ENCODE peak calls at places on chromosomes 3 and 15, in eight cellular contexts. One of them, this sample, is unnamed.

GRCh38 chr3:62154457-62155148 is 218.7 kb downstream of the FEZF2 start:
- DNase-seq in NCI-H774: no peak
- DNase-seq in anterior cingulate cortex: no peak
- DNase-seq in AML-193: no peak
- DNase-seq in stimulated activated CD8-positive, alpha-beta memory T cell treated with anti-CD3 and anti-CD28 coated beads, Interleukin-4, amount 100 ng/mL, for 1 hour: no peak
- DNase-seq in T-helper 1 cell: no peak
- DNase-seq in fibroblast of pulmonary artery: no peak
- DNase-seq in AG09309: no peak
- DNase-seq in this sample: no peak

GRCh38 chr3:122628567-122628966 is 51.1 kb downstream of the PARP15 start:
- DNase-seq in NCI-H774: no peak
- DNase-seq in anterior cingulate cortex: no peak
- DNase-seq in AML-193: no peak
- DNase-seq in stimulated activated CD8-positive, alpha-beta memory T cell treated with anti-CD3 and anti-CD28 coated beads, Interleukin-4, amount 100 ng/mL, for 1 hour: no peak
- DNase-seq in T-helper 1 cell: no peak
- DNase-seq in fibroblast of pulmonary artery: no peak
- DNase-seq in AG09309: no peak
- DNase-seq in this sample: no peak

GRCh38 chr3:8980756-8981257 is 17.5 kb upstream of the RAD18 start:
- DNase-seq in NCI-H774: no peak
- DNase-seq in anterior cingulate cortex: no peak
- DNase-seq in AML-193: no peak
- DNase-seq in stimulated activated CD8-positive, alpha-beta memory T cell treated with anti-CD3 and anti-CD28 coated beads, Interleukin-4, amount 100 ng/mL, for 1 hour: no peak
- DNase-seq in T-helper 1 cell: no peak
- DNase-seq in fibroblast of pulmonary artery: no peak
- DNase-seq in AG09309: no peak
- DNase-seq in this sample: no peak

GRCh38 chr3:45489730-45490309 is 101.4 kb downstream of the LARS2 start:
- DNase-seq in NCI-H774: no peak
- DNase-seq in anterior cingulate cortex: no peak
- DNase-seq in AML-193: no peak
- DNase-seq in stimulated activated CD8-positive, alpha-beta memory T cell treated with anti-CD3 and anti-CD28 coated beads, Interleukin-4, amount 100 ng/mL, for 1 hour: no peak
- DNase-seq in T-helper 1 cell: no peak
- DNase-seq in fibroblast of pulmonary artery: no peak
- DNase-seq in AG09309: no peak
- DNase-seq in this sample: no peak

GRCh38 chr15:100723323-100723801 is 121.0 kb downstream of the ASB7 start:
- DNase-seq in NCI-H774: no peak
- DNase-seq in anterior cingulate cortex: no peak
- DNase-seq in AML-193: no peak
- DNase-seq in stimulated activated CD8-positive, alpha-beta memory T cell treated with anti-CD3 and anti-CD28 coated beads, Interleukin-4, amount 100 ng/mL, for 1 hour: no peak
- DNase-seq in T-helper 1 cell: no peak
- DNase-seq in fibroblast of pulmonary artery: no peak
- DNase-seq in AG09309: no peak
- DNase-seq in this sample: no peak

GRCh38 chr15:63258658-63259057 is 18.7 kb upstream of the APH1B start:
- DNase-seq in NCI-H774: no peak
- DNase-seq in anterior cingulate cortex: no peak
- DNase-seq in AML-193: no peak
- DNase-seq in stimulated activated CD8-positive, alpha-beta memory T cell treated with anti-CD3 and anti-CD28 coated beads, Interleukin-4, amount 100 ng/mL, for 1 hour: no peak
- DNase-seq in T-helper 1 cell: no peak
- DNase-seq in fibroblast of pulmonary artery: no peak
- DNase-seq in AG09309: no peak
- DNase-seq in this sample: no peak

GRCh38 chr3:120858501-120858900 is 49.5 kb upstream of the STXBP5L start:
- DNase-seq in NCI-H774: no peak
- DNase-seq in anterior cingulate cortex: no peak
- DNase-seq in AML-193: no peak
- DNase-seq in stimulated activated CD8-positive, alpha-beta memory T cell treated with anti-CD3 and anti-CD28 coated beads, Interleukin-4, amount 100 ng/mL, for 1 hour: no peak
- DNase-seq in T-helper 1 cell: no peak
- DNase-seq in fibroblast of pulmonary artery: peak; percentile 76
- DNase-seq in AG09309: no peak
- DNase-seq in this sample: peak; percentile 20

GRCh38 chr3:57331078-57331477 is 38.6 kb upstream of the ASB14 start:
- DNase-seq in NCI-H774: peak; percentile 37
- DNase-seq in anterior cingulate cortex: no peak
- DNase-seq in AML-193: no peak
- DNase-seq in stimulated activated CD8-positive, alpha-beta memory T cell treated with anti-CD3 and anti-CD28 coated beads, Interleukin-4, amount 100 ng/mL, for 1 hour: no peak
- DNase-seq in T-helper 1 cell: no peak
- DNase-seq in fibroblast of pulmonary artery: no peak
- DNase-seq in AG09309: no peak
- DNase-seq in this sample: no peak

GRCh38 chr3:11306815-11307589 is 34.8 kb downstream of the ATG7 start:
- DNase-seq in NCI-H774: no peak
- DNase-seq in anterior cingulate cortex: no peak
- DNase-seq in AML-193: no peak
- DNase-seq in stimulated activated CD8-positive, alpha-beta memory T cell treated with anti-CD3 and anti-CD28 coated beads, Interleukin-4, amount 100 ng/mL, for 1 hour: no peak
- DNase-seq in T-helper 1 cell: no peak
- DNase-seq in fibroblast of pulmonary artery: peak; percentile 58
- DNase-seq in AG09309: no peak
- DNase-seq in this sample: no peak

GRCh38 chr3:189324538-189325138 is 152.9 kb downstream of the TPRG1 start:
- DNase-seq in NCI-H774: peak; percentile 82
- DNase-seq in anterior cingulate cortex: no peak
- DNase-seq in AML-193: peak; percentile 99
- DNase-seq in stimulated activated CD8-positive, alpha-beta memory T cell treated with anti-CD3 and anti-CD28 coated beads, Interleukin-4, amount 100 ng/mL, for 1 hour: peak; percentile 31
- DNase-seq in T-helper 1 cell: peak; percentile 72
- DNase-seq in fibroblast of pulmonary artery: peak; percentile 60
- DNase-seq in AG09309: peak; percentile 81
- DNase-seq in this sample: peak; percentile 91

GRCh38 chr15:39172380-39173281 is 408.2 kb upstream of the THBS1 start:
- DNase-seq in NCI-H774: no peak
- DNase-seq in anterior cingulate cortex: peak; percentile 27
- DNase-seq in AML-193: no peak
- DNase-seq in stimulated activated CD8-positive, alpha-beta memory T cell treated with anti-CD3 and anti-CD28 coated beads, Interleukin-4, amount 100 ng/mL, for 1 hour: no peak
- DNase-seq in T-helper 1 cell: no peak
- DNase-seq in fibroblast of pulmonary artery: peak; percentile 76
- DNase-seq in AG09309: no peak
- DNase-seq in this sample: no peak

GRCh38 chr3:149085828-149086231 is 503 bp downstream of the HLTF start:
- DNase-seq in NCI-H774: peak; percentile 45
- DNase-seq in anterior cingulate cortex: no peak
- DNase-seq in AML-193: peak; percentile 48
- DNase-seq in stimulated activated CD8-positive, alpha-beta memory T cell treated with anti-CD3 and anti-CD28 coated beads, Interleukin-4, amount 100 ng/mL, for 1 hour: no peak
- DNase-seq in T-helper 1 cell: no peak
- DNase-seq in fibroblast of pulmonary artery: peak; percentile 33
- DNase-seq in AG09309: no peak
- DNase-seq in this sample: peak; percentile 19

GRCh38 chr15:55916666-55917409 is 76.6 kb downstream of the NEDD4 start:
- DNase-seq in NCI-H774: no peak
- DNase-seq in anterior cingulate cortex: no peak
- DNase-seq in AML-193: no peak
- DNase-seq in stimulated activated CD8-positive, alpha-beta memory T cell treated with anti-CD3 and anti-CD28 coated beads, Interleukin-4, amount 100 ng/mL, for 1 hour: no peak
- DNase-seq in T-helper 1 cell: no peak
- DNase-seq in fibroblast of pulmonary artery: peak; percentile 52
- DNase-seq in AG09309: peak; percentile 62
- DNase-seq in this sample: no peak

GRCh38 chr3:19645093-19645492 is 288.9 kb downstream of the EFHB start:
- DNase-seq in NCI-H774: no peak
- DNase-seq in anterior cingulate cortex: no peak
- DNase-seq in AML-193: no peak
- DNase-seq in stimulated activated CD8-positive, alpha-beta memory T cell treated with anti-CD3 and anti-CD28 coated beads, Interleukin-4, amount 100 ng/mL, for 1 hour: no peak
- DNase-seq in T-helper 1 cell: no peak
- DNase-seq in fibroblast of pulmonary artery: no peak
- DNase-seq in AG09309: no peak
- DNase-seq in this sample: no peak

GRCh38 chr15:65207280-65207679 is 4.0 kb downstream of the CILP start:
- DNase-seq in NCI-H774: no peak
- DNase-seq in anterior cingulate cortex: no peak
- DNase-seq in AML-193: no peak
- DNase-seq in stimulated activated CD8-positive, alpha-beta memory T cell treated with anti-CD3 and anti-CD28 coated beads, Interleukin-4, amount 100 ng/mL, for 1 hour: no peak
- DNase-seq in T-helper 1 cell: no peak
- DNase-seq in fibroblast of pulmonary artery: no peak
- DNase-seq in AG09309: no peak
- DNase-seq in this sample: no peak

GRCh38 chr3:38549957-38550840 is 54.1 kb downstream of the EXOG start:
- DNase-seq in NCI-H774: no peak
- DNase-seq in anterior cingulate cortex: no peak
- DNase-seq in AML-193: no peak
- DNase-seq in stimulated activated CD8-positive, alpha-beta memory T cell treated with anti-CD3 and anti-CD28 coated beads, Interleukin-4, amount 100 ng/mL, for 1 hour: no peak
- DNase-seq in T-helper 1 cell: no peak
- DNase-seq in fibroblast of pulmonary artery: no peak
- DNase-seq in AG09309: no peak
- DNase-seq in this sample: no peak

GRCh38 chr15:59941612-59942011 is 62.5 kb upstream of the FOXB1 start:
- DNase-seq in NCI-H774: no peak
- DNase-seq in anterior cingulate cortex: no peak
- DNase-seq in AML-193: no peak
- DNase-seq in stimulated activated CD8-positive, alpha-beta memory T cell treated with anti-CD3 and anti-CD28 coated beads, Interleukin-4, amount 100 ng/mL, for 1 hour: no peak
- DNase-seq in T-helper 1 cell: no peak
- DNase-seq in fibroblast of pulmonary artery: no peak
- DNase-seq in AG09309: no peak
- DNase-seq in this sample: no peak

GRCh38 chr3:25474000-25474399 is 45.9 kb downstream of the RARB start:
- DNase-seq in NCI-H774: no peak
- DNase-seq in anterior cingulate cortex: no peak
- DNase-seq in AML-193: no peak
- DNase-seq in stimulated activated CD8-positive, alpha-beta memory T cell treated with anti-CD3 and anti-CD28 coated beads, Interleukin-4, amount 100 ng/mL, for 1 hour: no peak
- DNase-seq in T-helper 1 cell: no peak
- DNase-seq in fibroblast of pulmonary artery: no peak
- DNase-seq in AG09309: no peak
- DNase-seq in this sample: no peak

GRCh38 chr3:186705882-186706780 is 11.0 kb upstream of the KNG1 start:
- DNase-seq in NCI-H774: no peak
- DNase-seq in anterior cingulate cortex: no peak
- DNase-seq in AML-193: no peak
- DNase-seq in stimulated activated CD8-positive, alpha-beta memory T cell treated with anti-CD3 and anti-CD28 coated beads, Interleukin-4, amount 100 ng/mL, for 1 hour: no peak
- DNase-seq in T-helper 1 cell: no peak
- DNase-seq in fibroblast of pulmonary artery: no peak
- DNase-seq in AG09309: no peak
- DNase-seq in this sample: no peak

GRCh38 chr3:56323986-56324420 is 144.3 kb downstream of the ERC2 start:
- DNase-seq in NCI-H774: no peak
- DNase-seq in anterior cingulate cortex: no peak
- DNase-seq in AML-193: no peak
- DNase-seq in stimulated activated CD8-positive, alpha-beta memory T cell treated with anti-CD3 and anti-CD28 coated beads, Interleukin-4, amount 100 ng/mL, for 1 hour: no peak
- DNase-seq in T-helper 1 cell: no peak
- DNase-seq in fibroblast of pulmonary artery: peak; percentile 91
- DNase-seq in AG09309: peak; percentile 46
- DNase-seq in this sample: peak; percentile 76

GRCh38 chr15:66860844-66861243 is 158.8 kb downstream of the SMAD6 start:
- DNase-seq in NCI-H774: no peak
- DNase-seq in anterior cingulate cortex: no peak
- DNase-seq in AML-193: no peak
- DNase-seq in stimulated activated CD8-positive, alpha-beta memory T cell treated with anti-CD3 and anti-CD28 coated beads, Interleukin-4, amount 100 ng/mL, for 1 hour: no peak
- DNase-seq in T-helper 1 cell: no peak
- DNase-seq in fibroblast of pulmonary artery: no peak
- DNase-seq in AG09309: no peak
- DNase-seq in this sample: no peak

GRCh38 chr3:119585867-119586570 is 6.7 kb downstream of the ADPRH start:
- DNase-seq in NCI-H774: no peak
- DNase-seq in anterior cingulate cortex: no peak
- DNase-seq in AML-193: no peak
- DNase-seq in stimulated activated CD8-positive, alpha-beta memory T cell treated with anti-CD3 and anti-CD28 coated beads, Interleukin-4, amount 100 ng/mL, for 1 hour: no peak
- DNase-seq in T-helper 1 cell: no peak
- DNase-seq in fibroblast of pulmonary artery: no peak
- DNase-seq in AG09309: no peak
- DNase-seq in this sample: peak; percentile 68

GRCh38 chr3:180036678-180037455 is at the start of gene PEX5L:
- DNase-seq in NCI-H774: peak; percentile 98
- DNase-seq in anterior cingulate cortex: peak; percentile 77
- DNase-seq in AML-193: no peak
- DNase-seq in stimulated activated CD8-positive, alpha-beta memory T cell treated with anti-CD3 and anti-CD28 coated beads, Interleukin-4, amount 100 ng/mL, for 1 hour: no peak
- DNase-seq in T-helper 1 cell: no peak
- DNase-seq in fibroblast of pulmonary artery: peak; percentile 42
- DNase-seq in AG09309: no peak
- DNase-seq in this sample: no peak

GRCh38 chr15:40333922-40334492 is 6.7 kb downstream of the CCDC9B start:
- DNase-seq in NCI-H774: no peak
- DNase-seq in anterior cingulate cortex: no peak
- DNase-seq in AML-193: peak; percentile 96
- DNase-seq in stimulated activated CD8-positive, alpha-beta memory T cell treated with anti-CD3 and anti-CD28 coated beads, Interleukin-4, amount 100 ng/mL, for 1 hour: no peak
- DNase-seq in T-helper 1 cell: no peak
- DNase-seq in fibroblast of pulmonary artery: peak; percentile 92
- DNase-seq in AG09309: no peak
- DNase-seq in this sample: no peak

GRCh38 chr3:57952208-57952631 is 56.0 kb upstream of the FLNB start:
- DNase-seq in NCI-H774: no peak
- DNase-seq in anterior cingulate cortex: peak; percentile 15
- DNase-seq in AML-193: no peak
- DNase-seq in stimulated activated CD8-positive, alpha-beta memory T cell treated with anti-CD3 and anti-CD28 coated beads, Interleukin-4, amount 100 ng/mL, for 1 hour: no peak
- DNase-seq in T-helper 1 cell: no peak
- DNase-seq in fibroblast of pulmonary artery: peak; percentile 96
- DNase-seq in AG09309: no peak
- DNase-seq in this sample: no peak

GRCh38 chr15:58594898-58595297 is 154.6 kb downstream of the ADAM10 start:
- DNase-seq in NCI-H774: no peak
- DNase-seq in anterior cingulate cortex: no peak
- DNase-seq in AML-193: no peak
- DNase-seq in stimulated activated CD8-positive, alpha-beta memory T cell treated with anti-CD3 and anti-CD28 coated beads, Interleukin-4, amount 100 ng/mL, for 1 hour: no peak
- DNase-seq in T-helper 1 cell: no peak
- DNase-seq in fibroblast of pulmonary artery: no peak
- DNase-seq in AG09309: no peak
- DNase-seq in this sample: no peak

GRCh38 chr3:72892081-72892763 is 4.4 kb downstream of the GXYLT2 start:
- DNase-seq in NCI-H774: no peak
- DNase-seq in anterior cingulate cortex: no peak
- DNase-seq in AML-193: no peak
- DNase-seq in stimulated activated CD8-positive, alpha-beta memory T cell treated with anti-CD3 and anti-CD28 coated beads, Interleukin-4, amount 100 ng/mL, for 1 hour: no peak
- DNase-seq in T-helper 1 cell: no peak
- DNase-seq in fibroblast of pulmonary artery: peak; percentile 95
- DNase-seq in AG09309: peak; percentile 91
- DNase-seq in this sample: peak; percentile 89

GRCh38 chr3:144182501-144182900 is 210.9 kb downstream of the DIPK2A start:
- DNase-seq in NCI-H774: no peak
- DNase-seq in anterior cingulate cortex: no peak
- DNase-seq in AML-193: no peak
- DNase-seq in stimulated activated CD8-positive, alpha-beta memory T cell treated with anti-CD3 and anti-CD28 coated beads, Interleukin-4, amount 100 ng/mL, for 1 hour: no peak
- DNase-seq in T-helper 1 cell: no peak
- DNase-seq in fibroblast of pulmonary artery: no peak
- DNase-seq in AG09309: no peak
- DNase-seq in this sample: no peak

GRCh38 chr15:74381190-74381453 is 13.7 kb upstream of the CYP11A1 start:
- DNase-seq in NCI-H774: no peak
- DNase-seq in anterior cingulate cortex: no peak
- DNase-seq in AML-193: no peak
- DNase-seq in stimulated activated CD8-positive, alpha-beta memory T cell treated with anti-CD3 and anti-CD28 coated beads, Interleukin-4, amount 100 ng/mL, for 1 hour: no peak
- DNase-seq in T-helper 1 cell: no peak
- DNase-seq in fibroblast of pulmonary artery: no peak
- DNase-seq in AG09309: no peak
- DNase-seq in this sample: no peak

GRCh38 chr3:140827894-140828293 is 113.7 kb upstream of the SLC25A36 start:
- DNase-seq in NCI-H774: no peak
- DNase-seq in anterior cingulate cortex: no peak
- DNase-seq in AML-193: no peak
- DNase-seq in stimulated activated CD8-positive, alpha-beta memory T cell treated with anti-CD3 and anti-CD28 coated beads, Interleukin-4, amount 100 ng/mL, for 1 hour: no peak
- DNase-seq in T-helper 1 cell: no peak
- DNase-seq in fibroblast of pulmonary artery: no peak
- DNase-seq in AG09309: no peak
- DNase-seq in this sample: no peak

GRCh38 chr15:55823191-55823670 is 80.3 kb upstream of the PRTG start:
- DNase-seq in NCI-H774: no peak
- DNase-seq in anterior cingulate cortex: no peak
- DNase-seq in AML-193: no peak
- DNase-seq in stimulated activated CD8-positive, alpha-beta memory T cell treated with anti-CD3 and anti-CD28 coated beads, Interleukin-4, amount 100 ng/mL, for 1 hour: no peak
- DNase-seq in T-helper 1 cell: no peak
- DNase-seq in fibroblast of pulmonary artery: peak; percentile 81
- DNase-seq in AG09309: peak; percentile 76
- DNase-seq in this sample: peak; percentile 22

GRCh38 chr3:89851974-89852621 is 744.7 kb downstream of the EPHA3 start:
- DNase-seq in NCI-H774: no peak
- DNase-seq in anterior cingulate cortex: no peak
- DNase-seq in AML-193: no peak
- DNase-seq in stimulated activated CD8-positive, alpha-beta memory T cell treated with anti-CD3 and anti-CD28 coated beads, Interleukin-4, amount 100 ng/mL, for 1 hour: no peak
- DNase-seq in T-helper 1 cell: no peak
- DNase-seq in fibroblast of pulmonary artery: peak; percentile 49
- DNase-seq in AG09309: no peak
- DNase-seq in this sample: peak; percentile 5

GRCh38 chr15:45164914-45165313 is 22.9 kb downstream of the SHF start:
- DNase-seq in NCI-H774: no peak
- DNase-seq in anterior cingulate cortex: no peak
- DNase-seq in AML-193: no peak
- DNase-seq in stimulated activated CD8-positive, alpha-beta memory T cell treated with anti-CD3 and anti-CD28 coated beads, Interleukin-4, amount 100 ng/mL, for 1 hour: no peak
- DNase-seq in T-helper 1 cell: no peak
- DNase-seq in fibroblast of pulmonary artery: no peak
- DNase-seq in AG09309: no peak
- DNase-seq in this sample: no peak

GRCh38 chr3:39639344-39640236 is 169.8 kb upstream of the MYRIP start:
- DNase-seq in NCI-H774: no peak
- DNase-seq in anterior cingulate cortex: no peak
- DNase-seq in AML-193: peak; percentile 97
- DNase-seq in stimulated activated CD8-positive, alpha-beta memory T cell treated with anti-CD3 and anti-CD28 coated beads, Interleukin-4, amount 100 ng/mL, for 1 hour: no peak
- DNase-seq in T-helper 1 cell: no peak
- DNase-seq in fibroblast of pulmonary artery: peak; percentile 93
- DNase-seq in AG09309: peak; percentile 81
- DNase-seq in this sample: peak; percentile 92

This sample was measured in HS-5.